ENCODE peak calls at places on chromosomes 11 and 22, in six cellular contexts. One of them, this sample, is unnamed.

GRCh38 chr11:74820763-74821162 is 72.1 kb downstream of the RNF169 start:
- DNase-seq in fibroblast of the aortic adventitia: peak; percentile 95
- DNase-seq in cardiac fibroblast: peak; percentile 94
- DNase-seq in fibroblast of mammary gland: peak; percentile 94
- DNase-seq in heart left ventricle: no peak
- DNase-seq in AG10803: peak; percentile 93
- DNase-seq in this sample: no peak

GRCh38 chr11:74366576-74366975 is 31.7 kb downstream of the PGM2L1 start:
- DNase-seq in fibroblast of mammary gland: peak; percentile 4
- DNase-seq in fibroblast of the aortic adventitia: peak; percentile 83
- DNase-seq in AG10803: peak; percentile 90
- DNase-seq in heart left ventricle: no peak
- DNase-seq in cardiac fibroblast: peak; percentile 92
- DNase-seq in this sample: no peak

GRCh38 chr11:86396403-86396802 is 21.7 kb downstream of the CCDC81 start:
- DNase-seq in fibroblast of the aortic adventitia: peak; percentile 36
- DNase-seq in fibroblast of mammary gland: peak; percentile 59
- DNase-seq in heart left ventricle: no peak
- DNase-seq in cardiac fibroblast: no peak
- DNase-seq in AG10803: peak; percentile 80
- DNase-seq in this sample: no peak

GRCh38 chr11:37124384-37124783 is 526.3 kb upstream of the RAG2 start:
- DNase-seq in heart left ventricle: no peak
- DNase-seq in cardiac fibroblast: no peak
- DNase-seq in fibroblast of the aortic adventitia: no peak
- DNase-seq in fibroblast of mammary gland: no peak
- DNase-seq in AG10803: no peak
- DNase-seq in this sample: no peak

GRCh38 chr11:104678408-104678807 is 219.9 kb downstream of the CASP12 start:
- DNase-seq in fibroblast of the aortic adventitia: no peak
- DNase-seq in AG10803: no peak
- DNase-seq in heart left ventricle: no peak
- DNase-seq in fibroblast of mammary gland: no peak
- DNase-seq in cardiac fibroblast: no peak
- DNase-seq in this sample: no peak

GRCh38 chr11:2750101-2750509 is 50.3 kb upstream of the KCNQ1OT1 start:
- DNase-seq in heart left ventricle: no peak
- DNase-seq in cardiac fibroblast: no peak
- DNase-seq in fibroblast of the aortic adventitia: no peak
- DNase-seq in AG10803: no peak
- DNase-seq in fibroblast of mammary gland: no peak
- DNase-seq in this sample: no peak

GRCh38 chr11:63922673-63923192 is 5.8 kb upstream of the RCOR2 start:
- DNase-seq in fibroblast of the aortic adventitia: no peak
- DNase-seq in heart left ventricle: no peak
- DNase-seq in cardiac fibroblast: no peak
- DNase-seq in fibroblast of mammary gland: no peak
- DNase-seq in AG10803: no peak
- DNase-seq in this sample: no peak

GRCh38 chr22:30196141-30196866 is 50.3 kb downstream of the LIF start:
- DNase-seq in AG10803: peak; percentile 99
- DNase-seq in fibroblast of mammary gland: peak; percentile 100
- DNase-seq in heart left ventricle: peak; percentile 86
- DNase-seq in cardiac fibroblast: peak; percentile 99
- DNase-seq in fibroblast of the aortic adventitia: peak; percentile 100
- DNase-seq in this sample: peak; percentile 82

GRCh38 chr11:8757047-8757446 is 74.5 kb downstream of the RPL27A start:
- DNase-seq in cardiac fibroblast: no peak
- DNase-seq in fibroblast of mammary gland: no peak
- DNase-seq in fibroblast of the aortic adventitia: peak; percentile 43
- DNase-seq in AG10803: peak; percentile 52
- DNase-seq in heart left ventricle: no peak
- DNase-seq in this sample: no peak

GRCh38 chr11:27485930-27486773 is 13.6 kb upstream of the LGR4 start:
- DNase-seq in fibroblast of the aortic adventitia: peak; percentile 83
- DNase-seq in cardiac fibroblast: peak; percentile 77
- DNase-seq in heart left ventricle: no peak
- DNase-seq in AG10803: peak; percentile 58
- DNase-seq in fibroblast of mammary gland: peak; percentile 67
- DNase-seq in this sample: peak; percentile 47

GRCh38 chr11:58525037-58525614 is 17.2 kb upstream of the OR5B21 start:
- DNase-seq in fibroblast of the aortic adventitia: no peak
- DNase-seq in fibroblast of mammary gland: no peak
- DNase-seq in heart left ventricle: no peak
- DNase-seq in cardiac fibroblast: peak; percentile 7
- DNase-seq in AG10803: no peak
- DNase-seq in this sample: peak; percentile 52

GRCh38 chr11:92962444-92962843 is 7.0 kb upstream of the MTNR1B start:
- DNase-seq in AG10803: no peak
- DNase-seq in heart left ventricle: no peak
- DNase-seq in fibroblast of the aortic adventitia: no peak
- DNase-seq in fibroblast of mammary gland: no peak
- DNase-seq in cardiac fibroblast: no peak
- DNase-seq in this sample: no peak

GRCh38 chr22:19612866-19613572 is 88.8 kb upstream of the CLDN5 start:
- DNase-seq in cardiac fibroblast: no peak
- DNase-seq in fibroblast of the aortic adventitia: no peak
- DNase-seq in AG10803: no peak
- DNase-seq in fibroblast of mammary gland: no peak
- DNase-seq in heart left ventricle: no peak
- DNase-seq in this sample: no peak

GRCh38 chr11:130047141-130047540 is 22.6 kb upstream of the APLP2 start:
- DNase-seq in fibroblast of the aortic adventitia: no peak
- DNase-seq in heart left ventricle: no peak
- DNase-seq in cardiac fibroblast: no peak
- DNase-seq in AG10803: no peak
- DNase-seq in fibroblast of mammary gland: no peak
- DNase-seq in this sample: no peak

GRCh38 chr11:121570453-121570852 is 117.7 kb upstream of the SORL1-AS1 start:
- DNase-seq in fibroblast of the aortic adventitia: no peak
- DNase-seq in cardiac fibroblast: no peak
- DNase-seq in AG10803: no peak
- DNase-seq in heart left ventricle: no peak
- DNase-seq in fibroblast of mammary gland: no peak
- DNase-seq in this sample: no peak

GRCh38 chr11:34145847-34146381 is 40.5 kb downstream of the NAT10 start:
- DNase-seq in heart left ventricle: no peak
- DNase-seq in cardiac fibroblast: no peak
- DNase-seq in AG10803: no peak
- DNase-seq in fibroblast of mammary gland: no peak
- DNase-seq in fibroblast of the aortic adventitia: no peak
- DNase-seq in this sample: no peak

GRCh38 chr11:14369598-14369997 is 10.6 kb upstream of the RRAS2 start:
- DNase-seq in fibroblast of the aortic adventitia: no peak
- DNase-seq in fibroblast of mammary gland: no peak
- DNase-seq in heart left ventricle: no peak
- DNase-seq in AG10803: no peak
- DNase-seq in cardiac fibroblast: no peak
- DNase-seq in this sample: no peak

GRCh38 chr11:27018902-27019544 is 21.6 kb upstream of the BBOX1 start:
- DNase-seq in AG10803: no peak
- DNase-seq in cardiac fibroblast: peak; percentile 43
- DNase-seq in fibroblast of mammary gland: no peak
- DNase-seq in heart left ventricle: no peak
- DNase-seq in fibroblast of the aortic adventitia: peak; percentile 69
- DNase-seq in this sample: no peak

GRCh38 chr11:130476200-130476921 is 27.9 kb downstream of the ADAMTS15 start:
- DNase-seq in heart left ventricle: peak; percentile 20
- DNase-seq in fibroblast of mammary gland: no peak
- DNase-seq in cardiac fibroblast: no peak
- DNase-seq in fibroblast of the aortic adventitia: no peak
- DNase-seq in AG10803: peak; percentile 67
- DNase-seq in this sample: no peak

GRCh38 chr11:101582242-101583052 is 1.4 kb downstream of the TRPC6 start:
- DNase-seq in heart left ventricle: no peak
- DNase-seq in fibroblast of the aortic adventitia: no peak
- DNase-seq in fibroblast of mammary gland: peak; percentile 23
- DNase-seq in cardiac fibroblast: no peak
- DNase-seq in AG10803: no peak
- DNase-seq in this sample: no peak

GRCh38 chr11:60905047-60905446 is 1.3 kb downstream of the PRPF19 start:
- DNase-seq in cardiac fibroblast: no peak
- DNase-seq in heart left ventricle: no peak
- DNase-seq in fibroblast of mammary gland: no peak
- DNase-seq in fibroblast of the aortic adventitia: no peak
- DNase-seq in AG10803: no peak
- DNase-seq in this sample: no peak

GRCh38 chr22:38316340-38317236 is 645 bp downstream of the CSNK1E start:
- DNase-seq in fibroblast of the aortic adventitia: peak; percentile 58
- DNase-seq in fibroblast of mammary gland: peak; percentile 56
- DNase-seq in heart left ventricle: peak; percentile 78
- DNase-seq in AG10803: peak; percentile 68
- DNase-seq in cardiac fibroblast: peak; percentile 72
- DNase-seq in this sample: peak; percentile 45

GRCh38 chr22:46561435-46561905 is 24.1 kb upstream of the CELSR1 start:
- DNase-seq in AG10803: no peak
- DNase-seq in fibroblast of mammary gland: peak; percentile 37
- DNase-seq in fibroblast of the aortic adventitia: no peak
- DNase-seq in heart left ventricle: no peak
- DNase-seq in cardiac fibroblast: no peak
- DNase-seq in this sample: peak; percentile 67

GRCh38 chr11:27124514-27125264 is 84.1 kb downstream of the BBOX1 start:
- DNase-seq in fibroblast of mammary gland: peak; percentile 63
- DNase-seq in fibroblast of the aortic adventitia: peak; percentile 65
- DNase-seq in heart left ventricle: no peak
- DNase-seq in AG10803: peak; percentile 59
- DNase-seq in cardiac fibroblast: peak; percentile 56
- DNase-seq in this sample: no peak

GRCh38 chr11:25766332-25767015 is 565.5 kb upstream of the ANO3 start:
- DNase-seq in cardiac fibroblast: no peak
- DNase-seq in fibroblast of the aortic adventitia: no peak
- DNase-seq in heart left ventricle: no peak
- DNase-seq in AG10803: no peak
- DNase-seq in fibroblast of mammary gland: no peak
- DNase-seq in this sample: no peak

GRCh38 chr22:41782316-41782715 is 18.2 kb upstream of the CCDC134 start:
- DNase-seq in AG10803: no peak
- DNase-seq in fibroblast of the aortic adventitia: no peak
- DNase-seq in heart left ventricle: no peak
- DNase-seq in fibroblast of mammary gland: no peak
- DNase-seq in cardiac fibroblast: no peak
- DNase-seq in this sample: peak; percentile 52

GRCh38 chr22:45426387-45426786 is 12.9 kb downstream of the RIBC2 start:
- DNase-seq in AG10803: no peak
- DNase-seq in cardiac fibroblast: no peak
- DNase-seq in fibroblast of mammary gland: no peak
- DNase-seq in heart left ventricle: no peak
- DNase-seq in fibroblast of the aortic adventitia: no peak
- DNase-seq in this sample: no peak

GRCh38 chr11:12291767-12292166 is 85.6 kb upstream of the PARVA start:
- DNase-seq in AG10803: no peak
- DNase-seq in fibroblast of the aortic adventitia: no peak
- DNase-seq in fibroblast of mammary gland: no peak
- DNase-seq in heart left ventricle: no peak
- DNase-seq in cardiac fibroblast: no peak
- DNase-seq in this sample: no peak

GRCh38 chr11:95358516-95359322 is 127.7 kb upstream of the SESN3 start:
- DNase-seq in heart left ventricle: peak; percentile 27
- DNase-seq in fibroblast of the aortic adventitia: no peak
- DNase-seq in AG10803: peak; percentile 41
- DNase-seq in cardiac fibroblast: peak; percentile 27
- DNase-seq in fibroblast of mammary gland: no peak
- DNase-seq in this sample: no peak

GRCh38 chr22:50403701-50404101 is 60.6 kb downstream of the PPP6R2 start:
- DNase-seq in fibroblast of mammary gland: no peak
- DNase-seq in heart left ventricle: peak; percentile 68
- DNase-seq in cardiac fibroblast: peak; percentile 27
- DNase-seq in fibroblast of the aortic adventitia: no peak
- DNase-seq in AG10803: no peak
- DNase-seq in this sample: no peak

GRCh38 chr11:122981388-122982264 is at the start of gene BSX:
- DNase-seq in fibroblast of the aortic adventitia: peak; percentile 26
- DNase-seq in heart left ventricle: peak; percentile 55
- DNase-seq in AG10803: peak; percentile 25
- DNase-seq in cardiac fibroblast: peak; percentile 61
- DNase-seq in fibroblast of mammary gland: peak; percentile 27
- DNase-seq in this sample: peak; percentile 67

GRCh38 chr11:9951714-9952275 is 287.9 kb downstream of the SWAP70 start:
- DNase-seq in fibroblast of mammary gland: no peak
- DNase-seq in fibroblast of the aortic adventitia: peak; percentile 48
- DNase-seq in AG10803: peak; percentile 66
- DNase-seq in cardiac fibroblast: peak; percentile 71
- DNase-seq in heart left ventricle: no peak
- DNase-seq in this sample: no peak

DNA sequence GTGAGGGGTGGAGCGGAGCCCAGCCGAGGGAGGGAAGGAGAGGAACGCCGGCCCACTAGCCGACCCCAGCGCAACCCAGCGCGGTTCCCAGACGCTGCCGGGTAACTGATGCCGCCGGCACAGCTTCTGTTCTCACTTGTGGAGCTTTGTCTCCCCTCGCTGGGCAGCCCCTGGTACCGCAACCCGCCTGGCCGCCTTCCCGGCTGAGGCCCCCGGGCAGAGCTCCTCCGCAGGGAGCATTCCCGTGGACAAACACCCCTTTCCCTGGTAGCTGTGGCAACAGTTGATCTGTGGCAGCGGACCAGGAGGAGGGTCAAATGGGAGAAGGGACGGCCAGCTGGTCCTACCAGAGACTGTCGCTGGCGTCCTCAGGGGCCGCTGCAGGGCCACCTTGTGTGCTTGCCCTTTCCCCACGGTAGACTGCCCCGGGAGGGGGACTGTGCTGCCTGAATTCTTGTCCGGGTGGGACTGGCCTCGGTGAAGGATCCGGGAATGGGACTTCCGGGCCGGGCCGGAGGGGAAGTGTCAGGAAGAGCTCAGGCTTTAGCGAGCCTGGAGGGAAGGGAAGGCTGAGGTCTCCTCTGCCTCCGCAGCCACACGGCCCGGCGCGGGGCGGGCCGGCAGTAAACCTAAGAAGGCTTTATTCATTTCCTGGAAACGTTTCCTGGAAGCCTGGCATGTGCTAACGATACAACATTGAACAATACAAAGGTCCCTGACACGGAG is 468.0 kb downstream of the OPCML start:
- DNase-seq in fibroblast of the aortic adventitia: peak; percentile 1
- DNase-seq in fibroblast of mammary gland: peak; percentile 9
- DNase-seq in cardiac fibroblast: peak; percentile 58
- DNase-seq in AG10803: peak; percentile 78
- DNase-seq in heart left ventricle: peak; percentile 56
- DNase-seq in this sample: peak; percentile 26
- TF ChIP-seq CTCF in fibroblast of the aortic adventitia: no peak
- TF ChIP-seq CTCF in fibroblast of mammary gland: no peak
- TF ChIP-seq CTCF in cardiac fibroblast: peak; percentile 48
- TF ChIP-seq CTCF in AG10803: peak; percentile 71
- TF ChIP-seq CTCF in heart left ventricle: peak; percentile 75
- TF ChIP-seq CTCF in this sample: peak; percentile 22

GRCh38 chr22:24421428-24421931 is 5.9 kb upstream of the ADORA2A start:
- DNase-seq in heart left ventricle: no peak
- DNase-seq in fibroblast of the aortic adventitia: no peak
- DNase-seq in fibroblast of mammary gland: no peak
- DNase-seq in cardiac fibroblast: no peak
- DNase-seq in AG10803: no peak
- DNase-seq in this sample: peak; percentile 68
- TF ChIP-seq CTCF in heart left ventricle: peak; percentile 9
- TF ChIP-seq CTCF in fibroblast of the aortic adventitia: peak; percentile 12
- TF ChIP-seq CTCF in fibroblast of mammary gland: no peak
- TF ChIP-seq CTCF in cardiac fibroblast: no peak
- TF ChIP-seq CTCF in AG10803: no peak
- TF ChIP-seq CTCF in this sample: peak; percentile 64

GRCh38 chr22:22144858-22145257 is 99.7 kb upstream of the VPREB1 start:
- DNase-seq in cardiac fibroblast: no peak
- DNase-seq in heart left ventricle: no peak
- DNase-seq in fibroblast of mammary gland: peak; percentile 3
- DNase-seq in fibroblast of the aortic adventitia: peak; percentile 25
- DNase-seq in AG10803: no peak
- DNase-seq in this sample: no peak
- TF ChIP-seq CTCF in cardiac fibroblast: peak; percentile 19
- TF ChIP-seq CTCF in heart left ventricle: no peak
- TF ChIP-seq CTCF in fibroblast of mammary gland: no peak
- TF ChIP-seq CTCF in fibroblast of the aortic adventitia: peak; percentile 39
- TF ChIP-seq CTCF in AG10803: no peak
- TF ChIP-seq CTCF in this sample: no peak

GRCh38 chr11:6418958-6419611 is at the start of gene APBB1:
- DNase-seq in fibroblast of mammary gland: peak; percentile 46
- DNase-seq in cardiac fibroblast: peak; percentile 52
- DNase-seq in AG10803: peak; percentile 48
- DNase-seq in fibroblast of the aortic adventitia: peak; percentile 47
- DNase-seq in heart left ventricle: peak; percentile 78
- DNase-seq in this sample: peak; percentile 69
- TF ChIP-seq CTCF in fibroblast of mammary gland: no peak
- TF ChIP-seq CTCF in cardiac fibroblast: peak; percentile 24
- TF ChIP-seq CTCF in AG10803: peak; percentile 29
- TF ChIP-seq CTCF in fibroblast of the aortic adventitia: peak; percentile 18
- TF ChIP-seq CTCF in heart left ventricle: no peak
- TF ChIP-seq CTCF in this sample: no peak